ENCODE peak calls at places on chromosomes 6 and 20, in six cellular contexts. V is NCI-H1694 treated with DMSO at 0.1 percent for 48 hours; K is activated naive CD4-positive, alpha-beta T cell; I is naive thymus-derived CD4-positive, alpha-beta T cell; F is fibroblast of mammary gland; D is naive thymus-derived CD8-positive, alpha-beta T cell. E is an unnamed sample.

GRCh38 chr20:4661191-4661590 is 60.5 kb upstream of the PRND start:
- DNase-seq in V (no peak), K (no peak), I (peak), F (no peak), D (peak), E (peak)

GRCh38 chr6:108942556-108943492 is 94.6 kb downstream of the ARMC2 start:
- DNase-seq in V (peak), K (peak), I (peak), F (no peak), D (peak), E (no peak)

GRCh38 chr20:38790210-38791053 is 15.1 kb upstream of the PPP1R16B start:
- DNase-seq in V (peak), K (no peak), I (no peak), F (peak), D (peak), E (peak)

GRCh38 chr6:32865724-32866443 is 11.9 kb downstream of the PSMB9 start:
- DNase-seq in V (no peak), K (no peak), I (no peak), F (no peak), D (no peak), E (no peak)

GRCh38 chr6:52361945-52362442 is at the start of gene PAQR8:
- DNase-seq in V (no peak), K (peak), I (peak), F (peak), D (peak), E (peak)

GRCh38 chr6:5068153-5068751 is 16.9 kb upstream of the PPP1R3G start:
- DNase-seq in V (no peak), K (no peak), I (no peak), F (no peak), D (no peak), E (no peak)

GRCh38 chr20:18663932-18664331 is 76.1 kb downstream of the DTD1 start:
- DNase-seq in V (no peak), K (no peak), I (no peak), F (peak), D (no peak), E (no peak)

GRCh38 chr6:158654498-158654897 is 4.6 kb downstream of the SYTL3 start:
- DNase-seq in V (peak), K (no peak), I (no peak), F (peak), D (no peak), E (no peak)

GRCh38 chr20:37071481-37071911 is 24.3 kb downstream of the RBL1 start:
- DNase-seq in V (no peak), K (no peak), I (peak), F (peak), D (no peak), E (peak)

GRCh38 chr6:44630125-44631028 is 242.9 kb downstream of the CDC5L start:
- DNase-seq in V (no peak), K (no peak), I (no peak), F (peak), D (peak), E (peak)

GRCh38 chr20:38601216-38602184 is at the start of gene ARHGAP40:
- DNase-seq in V (no peak), K (no peak), I (no peak), F (peak), D (peak), E (peak)

GRCh38 chr6:79506251-79506650 is 31.0 kb downstream of the LCA5 start:
- DNase-seq in V (no peak), K (no peak), I (no peak), F (peak), D (no peak), E (no peak)

GRCh38 chr6:169244684-169245383 is 8.8 kb downstream of the THBS2 start:
- DNase-seq in V (no peak), K (no peak), I (no peak), F (no peak), D (no peak), E (no peak)

GRCh38 chr6:52352239-52353008 is 9.5 kb upstream of the PAQR8 start:
- DNase-seq in V (no peak), K (no peak), I (no peak), F (peak), D (no peak), E (peak)

GRCh38 chr20:2301164-2301622 is 5.4 kb downstream of the TGM3 start:
- DNase-seq in V (no peak), K (no peak), I (no peak), F (peak), D (no peak), E (peak)

GRCh38 chr6:109050012-109050411 is 44.6 kb downstream of the SESN1 start:
- DNase-seq in V (no peak), K (no peak), I (no peak), F (no peak), D (no peak), E (no peak)

GRCh38 chr6:151096255-151096612 is 143.5 kb upstream of the AKAP12 start:
- DNase-seq in V (no peak), K (no peak), I (no peak), F (peak), D (no peak), E (no peak)

GRCh38 chr20:1782181-1782580 is 113.0 kb upstream of the SIRPA start:
- DNase-seq in V (no peak), K (no peak), I (no peak), F (no peak), D (no peak), E (no peak)

E was measured in GM12865.